ENCODE peak calls at places on chromosomes 5 and 9, in nine cellular contexts. S is foreskin fibroblast, B is GM12864, L is heart left ventricle, Q is GM12865, I is body of pancreas, Z is uterus, F is astrocyte of the cerebellum, P is endodermal cell. N is an unnamed sample.

GRCh38 chr5:33240552-33240951 is 200.2 kb upstream of the TARS1 start:
- DNase-seq in Q (no peak), P (no peak), S (peak), B (no peak), L (no peak), Z (no peak), F (no peak), I (no peak), N (no peak)

GRCh38 chr9:75642522-75642921 is 248.0 kb upstream of the PCSK5 start:
- DNase-seq in P (no peak), B (no peak), L (no peak), S (no peak), F (no peak), I (no peak), Z (no peak), Q (no peak), N (no peak)

GRCh38 chr5:133071983-133072531 is 20.2 kb downstream of the HSPA4 start:
- DNase-seq in Z (no peak), L (no peak), B (no peak), F (no peak), Q (no peak), I (no peak), P (no peak), S (no peak), N (no peak)

GRCh38 chr5:57774439-57774838 is 291.8 kb upstream of the ACTBL2 start:
- DNase-seq in Z (no peak), F (no peak), S (no peak), I (no peak), B (no peak), P (no peak), L (no peak), Q (no peak), N (no peak)

GRCh38 chr9:96344458-96345180 is 38.9 kb downstream of the SLC35D2 start:
- DNase-seq in Z (peak), I (peak), L (peak), Q (no peak), B (no peak), P (peak), F (peak), S (peak), N (peak)

GRCh38 chr5:111022301-111022700 is 49.2 kb upstream of the TSLP start:
- DNase-seq in Z (no peak), L (no peak), S (no peak), P (no peak), F (no peak), B (no peak), Q (no peak), I (no peak), N (no peak)

GRCh38 chr5:42940853-42941252 is 99.3 kb downstream of the ANXA2R start:
- DNase-seq in F (no peak), L (no peak), B (no peak), P (no peak), Q (no peak), Z (no peak), I (no peak), S (no peak), N (no peak)

GRCh38 chr5:90529939-90530677 is 724 bp upstream of the LYSMD3 start:
- DNase-seq in L (peak), I (peak), Q (peak), S (peak), Z (peak), P (peak), B (peak), F (peak), N (no peak)

GRCh38 chr9:109705515-109705914 is 74.5 kb upstream of the PALM2AKAP2 start:
- DNase-seq in P (no peak), I (no peak), S (peak), L (no peak), F (no peak), Q (no peak), Z (no peak), B (no peak), N (peak)

GRCh38 chr5:66247176-66247960 is 103.3 kb downstream of the SREK1 start:
- DNase-seq in P (no peak), Z (no peak), B (no peak), S (peak), L (no peak), I (no peak), F (peak), Q (no peak), N (peak)

GRCh38 chr9:7186175-7186574 is 428.4 kb downstream of the KDM4C start:
- DNase-seq in S (peak), I (no peak), Z (no peak), B (no peak), Q (peak), L (no peak), P (peak), F (peak), N (no peak)

GRCh38 chr5:135890867-135891266 is 4.8 kb downstream of the IL9 start:
- DNase-seq in F (no peak), S (no peak), Z (no peak), P (no peak), L (no peak), B (no peak), I (no peak), Q (peak), N (no peak)

GRCh38 chr9:126947529-126947928 is 32.9 kb downstream of the RALGPS1 start:
- DNase-seq in B (no peak), P (peak), L (no peak), F (no peak), S (no peak), Z (no peak), I (no peak), Q (peak), N (no peak)
- TF ChIP-seq CTCF in B (peak), P (peak), L (peak), F (no peak), S (no peak), Z (no peak), I (no peak), Q (peak), N (peak)

GRCh38 chr9:128704356-128704670 is 2.0 kb downstream of the PKN3 start:
- DNase-seq in L (no peak), P (peak), B (no peak), F (no peak), Q (no peak), I (no peak), S (no peak), Z (no peak), N (no peak)
- H3K4me3 ChIP-seq in L (peak), P (no peak), B (no peak), F (no peak), Q (no peak), I (no peak), S (no peak), Z (no peak), N (no peak)

GRCh38 chr9:121744002-121744686 is 92.7 kb downstream of the DAB2IP start:
- DNase-seq in P (peak), B (no peak), Z (no peak), Q (peak), S (peak), L (peak), I (peak), F (no peak), N (no peak)

GRCh38 chr9:121742923-121743322 is 91.5 kb downstream of the DAB2IP start:
- DNase-seq in S (no peak), B (no peak), I (no peak), P (no peak), F (no peak), L (no peak), Q (no peak), Z (no peak), N (no peak)

GRCh38 chr9:121745396-121745695 is 93.9 kb downstream of the DAB2IP start:
- DNase-seq in L (no peak), S (no peak), Z (no peak), I (no peak), P (no peak), F (no peak), Q (no peak), B (no peak), N (no peak)

GRCh38 chr9:121744687-121745395 is 93.4 kb downstream of the DAB2IP start:
- DNase-seq in B (no peak), F (no peak), I (no peak), L (no peak), P (peak), Q (no peak), S (peak), Z (no peak), N (no peak)

GRCh38 chr9:121743441-121744001 is 92.1 kb downstream of the DAB2IP start:
- DNase-seq in B (no peak), I (peak), F (peak), L (peak), P (peak), Q (no peak), Z (peak), S (peak), N (peak)
- TF ChIP-seq CTCF in B (no peak), I (peak), F (no peak), L (peak), P (no peak), Q (no peak), Z (peak), S (no peak), N (peak)

DNA sequence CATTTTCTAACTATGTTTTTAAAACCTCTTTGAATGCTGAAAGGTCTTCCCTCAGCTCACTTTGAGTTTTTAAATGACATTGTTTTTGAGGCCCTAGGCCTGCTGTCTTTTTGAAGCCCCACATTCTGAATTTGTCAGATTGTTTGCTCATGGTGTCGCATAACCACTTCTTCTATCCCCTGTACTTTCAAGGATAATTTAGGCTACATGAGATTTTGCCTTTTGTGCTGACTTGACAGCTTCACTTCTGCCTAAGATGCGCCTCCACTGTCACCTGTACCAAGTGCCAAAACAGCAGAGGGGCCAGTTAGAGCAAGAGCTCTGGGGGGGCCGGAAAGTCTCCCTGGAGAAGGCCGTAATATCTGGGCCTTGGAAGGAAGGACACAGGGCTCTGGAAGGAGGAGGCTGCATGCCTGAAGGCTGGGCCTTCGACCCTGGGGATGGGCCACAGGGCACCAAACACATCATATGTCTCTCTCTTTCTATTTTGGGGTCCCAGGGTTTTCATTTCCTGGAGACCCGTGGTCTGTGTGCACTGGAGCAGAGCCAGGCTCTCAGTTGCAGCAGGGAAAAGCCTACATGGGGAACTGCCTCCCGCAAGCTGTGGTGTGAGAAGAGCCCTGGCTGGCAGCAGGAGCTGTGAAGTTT is 49.1 kb downstream of the NDST1 start:
- DNase-seq in Z (no peak), Q (peak), B (no peak), S (no peak), P (no peak), F (no peak), I (no peak), L (no peak), N (no peak)
- H3K4me3 ChIP-seq in Z (no peak), Q (no peak), B (no peak), S (no peak), P (no peak), F (no peak), I (no peak), L (no peak), N (no peak)